ENCODE peak calls at places on chromosome 6, in four cellular contexts. H is K562, R is HCT116, P is HepG2. N is an unnamed sample.

GRCh38 chr6:158631678-158632537 is 12.6 kb downstream of the DYNLT1 start:
- DNase-seq in H (peak), R (peak), P (no peak), N (no peak)

GRCh38 chr6:32837651-32838113 is 857 bp downstream of the TAP2 start:
- DNase-seq in H (no peak), R (no peak), P (no peak), N (no peak)

GRCh38 chr6:168942646-168943045 is 311.0 kb downstream of the THBS2 start:
- DNase-seq in H (no peak), R (no peak), P (no peak), N (no peak)

GRCh38 chr6:88166493-88166900 is 350 bp upstream of the CNR1 start:
- DNase-seq in H (no peak), R (no peak), P (no peak), N (peak)

GRCh38 chr6:136994782-136995181 is 50.0 kb downstream of the IL20RA start:
- DNase-seq in H (no peak), R (no peak), P (peak), N (no peak)

GRCh38 chr6:138590796-138591709 is 91.8 kb upstream of the NHSL1 start:
- DNase-seq in H (peak), R (peak), P (peak), N (peak)

GRCh38 chr6:146893690-146894089 is 294.9 kb downstream of the ADGB start:
- DNase-seq in H (no peak), R (no peak), P (no peak), N (no peak)

GRCh38 chr6:34147906-34148701 is 2.2 kb upstream of the GRM4 start:
- DNase-seq in H (no peak), R (no peak), P (no peak), N (no peak)

GRCh38 chr6:98343004-98343403 is 491.4 kb upstream of the POU3F2 start:
- DNase-seq in H (no peak), R (no peak), P (no peak), N (no peak)

GRCh38 chr6:110882824-110883554 is 8.4 kb downstream of the AMD1 start:
- DNase-seq in H (no peak), R (no peak), P (no peak), N (no peak)

GRCh38 chr6:165090206-165090605 is 219.2 kb downstream of the C6orf118 start:
- DNase-seq in H (no peak), R (no peak), P (no peak), N (no peak)

GRCh38 chr6:122947355-122947754 is 48.7 kb upstream of the CLVS2 start:
- DNase-seq in H (no peak), R (peak), P (no peak), N (peak)

GRCh38 chr6:149137594-149137993 is 179.9 kb upstream of the TAB2 start:
- DNase-seq in H (no peak), R (no peak), P (no peak), N (no peak)

GRCh38 chr6:138920906-138921305 is 67.1 kb downstream of the REPS1 start:
- DNase-seq in H (no peak), R (no peak), P (no peak), N (no peak)

GRCh38 chr6:132341646-132342045 is 59.6 kb downstream of the MOXD1 start:
- DNase-seq in H (no peak), R (no peak), P (no peak), N (no peak)

GRCh38 chr6:132530293-132530974 is 7.6 kb upstream of the TAAR9 start:
- DNase-seq in H (peak), R (peak), P (peak), N (peak)

GRCh38 chr6:81767163-81768000 is 14.9 kb upstream of the TENT5A start:
- DNase-seq in H (no peak), R (no peak), P (peak), N (no peak)

GRCh38 chr6:2187826-2188225 is 57.6 kb downstream of the GMDS start:
- DNase-seq in H (no peak), R (no peak), P (no peak), N (no peak)

DNA sequence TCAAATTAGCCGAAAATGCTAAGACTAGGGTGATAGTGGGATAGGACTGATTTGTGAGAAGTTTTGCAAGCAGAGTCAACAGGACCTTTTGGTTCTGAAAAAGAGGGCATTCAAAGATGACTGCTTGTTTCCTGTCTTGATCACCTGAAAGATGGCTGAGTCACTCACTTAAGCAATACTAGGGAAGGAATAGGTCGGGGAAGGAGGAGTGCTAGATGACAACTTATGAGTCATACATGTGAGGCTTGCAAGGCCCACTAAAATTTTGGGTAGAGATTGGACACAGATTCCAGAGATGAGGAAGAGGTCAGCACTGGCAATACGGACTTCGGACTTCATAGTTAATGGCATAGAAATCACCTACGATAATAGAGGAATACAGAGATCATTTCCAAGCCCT is 89.2 kb downstream of the FAM83B start:
- DNase-seq in H (no peak), R (peak), P (no peak), N (no peak)
- TF ChIP-seq ELF1 in H (no peak), R (peak), P (no peak), N (no peak)

GRCh38 chr6:156613996-156614395 is 163.2 kb upstream of the ARID1B start:
- DNase-seq in H (no peak), R (no peak), P (no peak), N (no peak)

GRCh38 chr6:156612361-156612760 is 164.8 kb upstream of the ARID1B start:
- DNase-seq in H (no peak), R (no peak), P (no peak), N (no peak)

GRCh38 chr6:156617376-156617775 is 159.8 kb upstream of the ARID1B start:
- DNase-seq in H (peak), R (no peak), P (peak), N (no peak)

GRCh38 chr6:156618600-156619205 is 158.5 kb upstream of the ARID1B start:
- DNase-seq in H (no peak), R (no peak), P (no peak), N (peak)

GRCh38 chr6:156616495-156616894 is 160.7 kb upstream of the ARID1B start:
- DNase-seq in H (no peak), R (no peak), P (no peak), N (no peak)
- TF ChIP-seq ELF1 in H (no peak), R (no peak), P (no peak), N (no peak)

DNA sequence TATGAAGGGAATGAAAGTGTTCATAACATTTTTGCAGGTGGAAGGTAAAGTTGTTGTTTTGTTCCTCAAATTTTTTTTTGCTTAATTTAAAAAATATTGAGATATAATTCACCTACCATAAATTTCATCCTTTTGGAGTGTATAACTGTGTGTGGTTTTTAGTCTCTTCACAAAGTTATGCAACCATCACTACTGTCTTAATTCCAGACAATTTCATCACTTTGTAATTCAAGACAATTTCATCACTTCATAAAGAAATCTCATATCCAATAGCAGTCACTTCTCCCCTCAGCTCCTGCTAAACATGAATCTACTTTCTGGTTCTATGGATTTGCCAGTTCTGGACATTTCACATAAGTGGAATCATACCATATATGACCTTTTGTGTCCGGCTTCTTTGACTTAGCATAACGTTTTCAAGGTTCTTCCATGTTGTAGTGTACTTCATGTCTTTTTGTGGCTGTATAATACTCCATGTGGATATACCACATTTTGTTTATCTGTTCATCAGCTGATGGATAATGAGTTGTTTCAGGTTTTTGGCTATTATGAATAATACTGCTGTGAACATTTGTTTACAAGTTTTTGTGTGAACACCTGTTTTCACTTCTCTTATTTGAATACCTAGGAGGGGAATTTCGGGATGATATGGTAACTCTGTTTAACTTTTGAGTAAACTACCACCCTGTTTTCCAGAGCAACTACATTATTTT is 18.8 kb downstream of the ZFAND3 start:
- DNase-seq in H (no peak), R (no peak), P (no peak), N (no peak)
- TF ChIP-seq ELF1 in H (no peak), R (no peak), P (no peak), N (no peak)

GRCh38 chr6:69816017-69816416 is 19.2 kb upstream of the LMBRD1 start:
- DNase-seq in H (no peak), R (no peak), P (no peak), N (no peak)
- TF ChIP-seq ELF1 in H (no peak), R (no peak), P (no peak), N (no peak)

GRCh38 chr6:111890981-111891380 is 17.7 kb upstream of the FYN start:
- DNase-seq in H (no peak), R (no peak), P (no peak), N (no peak)
- TF ChIP-seq ELF1 in H (no peak), R (no peak), P (no peak), N (no peak)

DNA sequence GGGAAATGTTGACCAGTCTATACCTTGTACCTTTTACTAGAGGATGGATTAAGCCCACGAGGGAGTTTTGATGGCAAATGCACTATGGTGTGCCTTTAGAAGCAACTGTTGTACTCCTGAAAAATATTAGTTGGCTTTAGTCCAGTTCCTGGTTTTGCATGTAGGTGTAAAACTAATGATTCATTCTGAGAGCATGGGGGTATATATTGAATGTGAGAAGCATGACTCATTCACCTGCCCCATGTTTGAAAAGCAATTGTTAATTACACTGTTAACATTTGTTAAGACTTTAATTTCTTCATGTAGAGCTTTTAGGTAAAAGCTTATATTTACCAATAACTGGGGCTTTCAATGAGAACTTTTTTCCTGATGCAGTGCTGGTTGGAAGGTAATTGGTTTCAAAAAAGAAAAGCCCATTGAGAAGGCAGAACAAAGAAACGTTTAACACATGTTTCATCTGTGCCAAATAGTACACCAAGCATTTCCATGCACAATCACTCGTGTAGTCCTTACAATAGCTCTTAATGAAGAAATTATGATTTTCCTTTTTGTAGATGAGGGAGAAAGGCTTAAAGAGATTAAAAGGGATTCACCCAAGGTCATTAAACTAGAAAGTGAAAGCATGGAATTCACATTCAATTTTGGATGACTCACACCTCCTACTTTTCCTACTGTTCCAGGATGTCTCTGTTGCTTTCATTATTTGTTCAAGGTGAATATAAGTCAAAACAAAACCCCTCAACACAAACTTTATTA is 134.1 kb downstream of the CCDC170 start:
- DNase-seq in H (no peak), R (peak), P (peak), N (no peak)
- TF ChIP-seq ELF1 in H (no peak), R (no peak), P (no peak), N (no peak)

GRCh38 chr6:43835872-43836419 is 65.9 kb downstream of the VEGFA start:
- DNase-seq in H (no peak), R (no peak), P (no peak), N (no peak)

GRCh38 chr6:43837501-43837900 is 67.5 kb downstream of the VEGFA start:
- DNase-seq in H (no peak), R (no peak), P (no peak), N (no peak)

GRCh38 chr6:43840490-43841218 is 70.6 kb downstream of the VEGFA start:
- DNase-seq in H (no peak), R (no peak), P (no peak), N (no peak)

GRCh38 chr6:43836507-43836906 is 66.5 kb downstream of the VEGFA start:
- DNase-seq in H (peak), R (no peak), P (no peak), N (no peak)

GRCh38 chr6:43838276-43839036 is 68.4 kb downstream of the VEGFA start:
- DNase-seq in H (peak), R (peak), P (peak), N (peak)
- TF ChIP-seq ELF1 in H (no peak), R (no peak), P (no peak), N (no peak)